ENCODE peak calls at places on chromosomes 2 and 18, in eight cellular contexts. T is endodermal cell, W is neural progenitor cell, S is left ventricle myocardium inferior, M is OCI-LY7, Y is colonic mucosa, L is cardiac muscle cell, E is A673. C is an unnamed sample.

GRCh38 chr2:182650704-182651103 is 65.4 kb upstream of the DNAJC10 start:
- DNase-seq in T (no peak), W (peak; percentile 36), S (no peak), M (peak; percentile 36), Y (no peak), L (peak; percentile 49), E (peak; percentile 85), C (no peak)

GRCh38 chr2:24274809-24275208 is 85.5 kb downstream of the ITSN2 start:
- DNase-seq in T (no peak), W (no peak), S (no peak), M (no peak), Y (no peak), L (no peak), E (no peak), C (no peak)

GRCh38 chr2:40097691-40098376 is 318.8 kb upstream of the THUMPD2 start:
- DNase-seq in T (no peak), W (no peak), S (no peak), M (no peak), Y (no peak), L (no peak), E (no peak), C (no peak)

GRCh38 chr2:164551519-164551918 is 69.8 kb downstream of the GRB14 start:
- DNase-seq in T (no peak), W (no peak), S (no peak), M (no peak), Y (no peak), L (no peak), E (no peak), C (no peak)

GRCh38 chr2:125642032-125642431 is 1013.9 kb upstream of the GYPC start:
- DNase-seq in T (no peak), W (no peak), S (no peak), M (no peak), Y (no peak), L (no peak), E (no peak), C (no peak)

GRCh38 chr2:170895023-170895759 is 33.9 kb upstream of the GORASP2 start:
- DNase-seq in T (no peak), W (no peak), S (no peak), M (no peak), Y (no peak), L (no peak), E (no peak), C (no peak)

GRCh38 chr18:12703714-12704113 is 872 bp downstream of the PSMG2 start:
- DNase-seq in T (no peak), W (peak; percentile 12), S (no peak), M (peak; percentile 54), Y (no peak), L (no peak), E (peak; percentile 34), C (no peak)

GRCh38 chr2:172107690-172108586 is 5.2 kb upstream of the DLX2 start:
- DNase-seq in T (peak; percentile 53), W (peak; percentile 35), S (no peak), M (no peak), Y (no peak), L (no peak), E (no peak), C (no peak)

GRCh38 chr18:22971038-22971437 is 37.9 kb downstream of the RBBP8 start:
- DNase-seq in T (no peak), W (no peak), S (no peak), M (no peak), Y (no peak), L (no peak), E (peak; percentile 8), C (no peak)

GRCh38 chr18:58604301-58604700 is 24.6 kb downstream of the ALPK2 start:
- DNase-seq in T (no peak), W (no peak), S (no peak), M (no peak), Y (no peak), L (no peak), E (no peak), C (no peak)

GRCh38 chr18:8478166-8478967 is 130.9 kb upstream of the RAB12 start:
- DNase-seq in T (peak; percentile 97), W (peak; percentile 82), S (peak; percentile 44), M (peak; percentile 66), Y (peak; percentile 67), L (peak; percentile 76), E (peak; percentile 70), C (no peak)

GRCh38 chr2:196113061-196113974 is 44.7 kb upstream of the DNAH7 start:
- DNase-seq in T (peak; percentile 59), W (peak; percentile 21), S (no peak), M (no peak), Y (no peak), L (no peak), E (no peak), C (no peak)

GRCh38 chr2:238299803-238300202 is 11.4 kb upstream of the PER2 start:
- DNase-seq in T (no peak), W (no peak), S (no peak), M (no peak), Y (peak; percentile 72), L (no peak), E (no peak), C (no peak)

GRCh38 chr2:99389371-99389770 is 52.2 kb downstream of the EIF5B start:
- DNase-seq in T (no peak), W (no peak), S (no peak), M (no peak), Y (no peak), L (peak; percentile 60), E (no peak), C (no peak)

GRCh38 chr2:218422403-218423086 is 3.6 kb downstream of the VIL1 start:
- DNase-seq in T (no peak), W (no peak), S (no peak), M (no peak), Y (no peak), L (no peak), E (no peak), C (no peak)

GRCh38 chr2:235642446-235643107 is 148.7 kb downstream of the AGAP1 start:
- DNase-seq in T (no peak), W (no peak), S (peak; percentile 41), M (no peak), Y (no peak), L (no peak), E (no peak), C (no peak)

DNA sequence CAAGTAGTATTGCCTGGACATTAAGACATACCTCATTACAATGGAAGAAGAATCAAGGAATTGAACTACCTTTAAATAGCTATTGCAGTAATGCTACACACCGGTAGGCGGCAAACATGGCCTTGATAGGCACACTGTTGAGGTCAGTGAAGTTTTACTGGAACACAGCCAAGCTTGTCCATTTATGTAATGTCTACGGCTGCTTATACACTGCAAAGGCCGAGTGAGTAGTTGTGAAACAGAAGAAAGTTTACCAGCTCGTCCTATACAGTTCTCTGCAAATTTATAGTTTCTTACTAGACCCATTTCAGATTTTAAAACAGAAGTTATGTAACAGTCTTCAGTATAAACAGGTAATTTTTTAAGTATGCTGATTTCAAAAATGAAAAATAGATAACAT is 38.8 kb downstream of the PPP4R1 start:
- DNase-seq in T (peak; percentile 84), W (peak; percentile 73), S (peak; percentile 44), M (peak; percentile 69), Y (peak; percentile 86), L (peak; percentile 98), E (peak; percentile 31), C (no peak)
- TF ChIP-seq CTCF in T (peak; percentile 90), W (peak; percentile 73), S (peak; percentile 90), M (peak; percentile 88), Y (peak; percentile 84), L (peak; percentile 90), E (peak; percentile 23), C (peak; percentile 74)

DNA sequence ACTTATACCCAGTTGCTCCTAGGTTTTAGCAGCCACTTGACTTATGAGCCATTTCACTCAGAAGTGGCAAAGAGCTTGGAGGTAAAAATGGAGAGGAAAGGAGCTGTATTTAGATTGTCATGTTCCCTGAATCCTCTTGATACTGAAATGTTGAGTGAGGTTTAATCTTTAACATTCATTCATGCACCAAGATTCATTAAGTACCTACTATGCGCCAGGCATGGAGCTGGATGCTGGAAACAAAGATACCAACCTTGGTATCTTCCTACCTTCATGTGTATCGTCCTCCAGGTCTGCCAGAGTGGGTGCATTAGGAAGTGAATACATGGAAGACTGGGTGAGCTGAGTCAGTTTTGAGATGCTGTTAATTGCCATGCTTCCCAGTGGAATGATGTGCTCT is 23.7 kb downstream of the TPGS2 start:
- DNase-seq in T (no peak), W (no peak), S (no peak), M (no peak), Y (no peak), L (no peak), E (no peak), C (no peak)
- H3K4me3 ChIP-seq in T (no peak overlapping the region), W (no peak overlapping the region), S (no peak overlapping the region), M (no peak overlapping the region), Y (no peak overlapping the region), L (no peak overlapping the region), E (no peak overlapping the region), C (no peak overlapping the region)

GRCh38 chr2:85761946-85762345 is 8.2 kb downstream of the ATOH8 start:
- DNase-seq in T (no peak), W (no peak), S (no peak), M (no peak), Y (no peak), L (no peak), E (no peak), C (no peak)

GRCh38 chr2:85761512-85761944 is 7.7 kb downstream of the ATOH8 start:
- DNase-seq in T (peak; percentile 54), W (no peak), S (no peak), M (no peak), Y (no peak), L (no peak), E (no peak), C (no peak)

GRCh38 chr2:85759257-85759613 is 5.4 kb downstream of the ATOH8 start:
- DNase-seq in T (no peak), W (no peak), S (no peak), M (no peak), Y (no peak), L (no peak), E (no peak), C (no peak)

GRCh38 chr2:85760872-85761271 is 7.1 kb downstream of the ATOH8 start:
- DNase-seq in T (no peak), W (no peak), S (no peak), M (no peak), Y (no peak), L (no peak), E (no peak), C (no peak)

DNA sequence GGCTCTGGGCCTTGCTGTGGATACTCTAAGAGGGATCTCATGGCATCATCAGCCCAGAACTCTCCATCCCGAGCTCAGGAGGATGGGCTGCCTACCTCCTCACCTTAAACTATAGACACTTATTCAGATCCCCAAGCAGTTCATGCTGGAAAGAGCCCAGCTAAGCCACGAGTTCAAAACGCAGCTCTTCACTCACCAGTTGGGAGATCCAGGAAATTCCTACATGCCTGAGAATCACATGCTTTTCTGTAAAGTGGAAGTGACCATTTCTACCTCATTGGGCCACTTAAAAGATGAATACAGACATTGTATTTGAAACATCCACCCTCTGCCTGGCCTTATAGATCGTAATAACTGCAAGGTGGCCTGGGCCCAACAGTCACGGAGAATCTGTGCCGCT is 6.6 kb downstream of the ATOH8 start:
- DNase-seq in T (no peak), W (no peak), S (no peak), M (no peak), Y (no peak), L (no peak), E (no peak), C (no peak)
- H3K27ac ChIP-seq in T (no peak overlapping the region), W (no peak overlapping the region), S (peak overlapping the region; percentile 45), M (no peak overlapping the region), Y (no peak overlapping the region), L (no peak overlapping the region), E (no peak overlapping the region), C (peak overlapping the region; percentile 80)

GRCh38 chr2:139201516-139201915 is 421.3 kb upstream of the NXPH2 start:
- DNase-seq in T (no peak), W (no peak), S (no peak), M (no peak), Y (no peak), L (no peak), E (no peak), C (no peak)

GRCh38 chr2:139196754-139197153 is 416.6 kb upstream of the NXPH2 start:
- DNase-seq in T (no peak), W (no peak), S (no peak), M (no peak), Y (no peak), L (no peak), E (no peak), C (no peak)
- TF ChIP-seq CTCF in T (peak; percentile 57), W (peak; percentile 22), S (no peak), M (no peak), Y (no peak), L (no peak), E (peak; percentile 27), C (no peak)